ENCODE peak calls at places on chromosomes 13 and 19, in four cellular contexts. D, O, F and H are unnamed samples.
A peak's percentile ranks its signal among the peaks of the same experiment; 100 is the strongest.

GRCh38 chr13:41178040-41178439 is 16.3 kb downstream of the KBTBD7 start:
- DNase-seq in O (no peak), D (no peak), F (peak; percentile 47), H (peak; percentile 70)

GRCh38 chr19:49502866-49503581 is 6.8 kb downstream of the RPS11 start:
- DNase-seq in D (peak; percentile 74), O (no peak), F (peak; percentile 81), H (peak; percentile 95)

GRCh38 chr13:62246581-62246980 is 830.9 kb upstream of the PCDH20 start:
- DNase-seq in D (no peak), O (no peak), F (no peak), H (no peak)

GRCh38 chr13:114118086-114118762 is 14.2 kb downstream of the RASA3 start:
- DNase-seq in D (no peak), O (no peak), F (no peak), H (no peak)

GRCh38 chr13:112722433-112723250 is 32.8 kb downstream of the ATP11A start:
- DNase-seq in O (no peak), D (no peak), F (peak; percentile 98), H (peak; percentile 88)

GRCh38 chr13:74066937-74067336 is 67.3 kb downstream of the KLF12 start:
- DNase-seq in F (peak; percentile 25), D (no peak), O (no peak), H (no peak)

GRCh38 chr19:38556521-38557174 is 61.1 kb downstream of the MAP4K1 start:
- DNase-seq in F (no peak), O (no peak), D (peak; percentile 54), H (peak; percentile 9)

GRCh38 chr19:38930776-38931761 is at the start of gene MRPS12:
- DNase-seq in O (peak; percentile 91), F (peak; percentile 99), D (peak; percentile 100), H (peak; percentile 100)

GRCh38 chr13:71704650-71705049 is 162.4 kb downstream of the DACH1 start:
- DNase-seq in O (no peak), F (no peak), D (no peak), H (peak; percentile 20)

GRCh38 chr13:34256236-34256635 is 438.3 kb downstream of the RFC3 start:
- DNase-seq in D (no peak), O (no peak), F (no peak), H (no peak)

GRCh38 chr13:45349438-45349837 is 8.5 kb upstream of the TPT1 start:
- DNase-seq in D (no peak), F (peak; percentile 51), O (no peak), H (peak; percentile 38)

GRCh38 chr19:44552324-44552723 is 22.8 kb upstream of the CEACAM20 start:
- DNase-seq in O (no peak), F (no peak), D (peak; percentile 41), H (peak; percentile 29)

GRCh38 chr13:84994582-84994981 is 804.6 kb downstream of the SLITRK6 start:
- DNase-seq in O (no peak), D (no peak), F (no peak), H (no peak)

GRCh38 chr13:28922341-28922740 is 102.2 kb downstream of the MTUS2 start:
- DNase-seq in O (no peak), F (no peak), D (no peak), H (no peak)

GRCh38 chr19:47049307-47049700 is 880 bp upstream of the TMEM160 start:
- DNase-seq in D (no peak), O (no peak), F (peak; percentile 44), H (peak; percentile 25)

GRCh38 chr13:112670864-112671263 is 19.0 kb upstream of the ATP11A start:
- DNase-seq in F (no peak), D (no peak), O (no peak), H (no peak)

GRCh38 chr19:12293771-12294307 is 844 bp downstream of the ZNF44 start:
- DNase-seq in O (peak; percentile 7), D (peak; percentile 76), F (peak; percentile 46), H (peak; percentile 60)

GRCh38 chr13:29319451-29319850 is 276.0 kb downstream of the SLC7A1 start:
- DNase-seq in D (no peak), F (no peak), O (no peak), H (no peak)

GRCh38 chr19:5192568-5192967 is 148.0 kb downstream of the PTPRS start:
- DNase-seq in F (no peak), O (no peak), D (no peak), H (no peak)

GRCh38 chr19:46660008-46660517 is 919 bp downstream of the DACT3 start:
- DNase-seq in D (no peak), O (no peak), F (no peak), H (peak; percentile 25)

GRCh38 chr13:41500501-41500900 is 43.2 kb downstream of the RGCC start:
- DNase-seq in O (no peak), F (no peak), D (peak; percentile 77), H (no peak)

GRCh38 chr19:955803-956746 is 28.1 kb upstream of the WDR18 start:
- DNase-seq in F (no peak), O (no peak), D (no peak), H (no peak)

GRCh38 chr13:48896312-48896711 is 79.4 kb upstream of the FNDC3A start:
- DNase-seq in D (no peak), O (no peak), F (peak; percentile 87), H (peak; percentile 68)

GRCh38 chr13:57557979-57558529 is 73.5 kb upstream of the PCDH17 start:
- DNase-seq in O (no peak), D (peak; percentile 17), F (no peak), H (peak; percentile 11)

DNA sequence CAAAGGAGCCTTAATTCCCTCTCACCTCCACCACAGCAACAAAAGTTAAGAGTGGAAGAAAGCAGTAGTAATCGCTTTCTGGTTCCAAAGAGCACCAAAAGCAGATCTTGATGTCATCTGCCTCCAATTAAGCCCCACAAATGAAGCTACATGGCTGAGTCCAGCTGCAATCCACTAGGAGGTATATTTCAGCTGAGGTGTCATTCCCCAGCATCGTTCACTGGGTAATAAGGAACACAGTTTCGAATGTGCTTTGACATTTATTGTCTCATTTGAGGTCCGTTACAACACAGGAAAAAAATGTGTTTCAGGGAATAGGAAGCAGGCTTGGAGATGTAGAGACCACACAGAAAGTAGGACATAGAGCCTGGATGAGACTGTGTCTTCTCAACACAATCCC is 190.4 kb downstream of the DCLK1 start:
- DNase-seq in F (no peak), O (no peak), D (no peak), H (no peak)
- TF ChIP-seq CTCF in F (no peak), O (no peak), D (no peak), H (no peak)

DNA sequence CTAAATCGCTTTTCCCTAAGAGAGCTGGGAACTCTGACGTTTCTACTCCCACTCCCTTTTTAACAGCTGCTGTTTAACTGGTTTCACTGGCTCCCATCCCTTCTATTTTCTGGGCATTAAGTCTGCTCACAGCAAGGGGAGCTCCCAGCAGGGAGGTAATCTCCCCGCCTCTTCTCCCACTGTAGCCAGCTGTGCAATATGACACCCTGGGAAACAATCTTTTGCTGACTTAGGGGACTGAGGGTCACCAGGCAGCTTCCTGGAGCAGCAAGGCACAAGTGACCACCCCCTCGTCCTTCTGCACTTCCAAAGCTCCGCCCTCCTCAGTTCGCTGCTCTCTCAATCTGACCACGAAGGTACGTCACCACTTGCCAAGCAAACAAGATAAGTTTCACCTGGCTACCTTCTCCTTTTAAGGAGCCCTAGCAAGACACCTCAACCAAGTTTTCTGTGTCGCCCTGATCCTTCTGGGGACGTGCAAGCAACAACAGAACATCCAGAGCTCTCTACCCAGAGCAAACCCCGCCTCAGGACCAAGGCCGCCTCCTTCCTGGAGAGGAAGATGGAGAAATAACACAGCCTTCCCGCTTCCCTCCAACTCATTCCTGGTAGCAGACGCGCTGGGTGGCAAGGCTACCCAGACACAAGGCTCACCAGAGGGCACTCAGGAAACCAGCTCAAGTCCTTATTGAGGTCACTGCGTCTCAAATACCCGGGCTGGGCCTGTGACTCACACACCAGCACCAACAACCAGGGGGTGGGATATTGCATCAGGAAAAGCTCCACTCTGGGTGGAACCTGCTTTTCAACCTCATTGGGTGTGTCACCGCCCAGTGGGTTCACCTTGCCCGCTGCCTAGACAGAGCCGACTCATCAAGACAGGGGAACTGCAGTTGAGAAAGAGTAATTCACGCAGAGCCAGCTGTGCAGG is 92.4 kb downstream of the STK24 start:
- DNase-seq in O (no peak), F (peak; percentile 95), D (no peak), H (peak; percentile 91)
- H3K4me3 ChIP-seq in O (no peak overlapping the region), F (no peak overlapping the region), D (no peak overlapping the region), H (peak overlapping the region; percentile 17)

DNA sequence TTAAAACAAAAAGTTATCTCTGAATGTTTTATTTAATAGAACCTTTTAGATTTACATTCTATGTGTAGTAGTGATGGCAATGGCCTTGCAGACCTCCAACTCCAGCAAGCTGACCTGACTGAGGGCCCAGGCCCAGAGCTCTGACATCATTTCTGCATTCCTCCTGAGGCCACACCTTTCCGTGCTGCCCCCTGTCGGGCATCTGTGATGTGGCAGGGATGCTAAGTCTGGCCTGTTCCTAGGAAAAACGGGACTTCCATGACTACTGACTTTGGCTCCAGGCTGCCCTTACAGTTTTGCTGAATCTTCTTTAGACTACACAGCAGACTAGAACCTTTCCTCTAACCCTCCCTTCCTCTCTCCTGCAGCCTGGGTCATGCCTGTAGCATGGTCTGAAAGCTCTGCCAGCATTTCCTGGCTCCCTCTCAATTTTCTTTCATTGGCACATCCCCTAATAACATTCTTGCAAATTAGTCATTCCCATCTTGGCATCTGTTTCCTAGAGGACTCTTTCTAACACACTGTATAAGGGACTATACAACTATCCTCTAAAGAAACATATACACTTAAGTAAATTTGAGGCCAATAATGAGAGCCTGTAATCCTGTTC is 249.0 kb downstream of the GPC5 start:
- DNase-seq in D (peak; percentile 72), O (no peak), F (peak; percentile 12), H (peak; percentile 7)
- TF ChIP-seq CTCF in D (no peak), O (no peak), F (no peak), H (peak; percentile 40)

GRCh38 chr13:31162151-31163008 is 676 bp upstream of the HSPH1 start:
- DNase-seq in O (peak; percentile 90), D (peak; percentile 98), F (peak; percentile 99), H (peak; percentile 99)

GRCh38 chr13:31154939-31155338 is 6.8 kb downstream of the HSPH1 start:
- DNase-seq in F (peak; percentile 65), D (no peak), O (no peak), H (no peak)

GRCh38 chr13:31160857-31161582 is 684 bp downstream of the HSPH1 start:
- DNase-seq in D (peak; percentile 87), F (peak; percentile 75), O (peak; percentile 4), H (peak; percentile 79)

GRCh38 chr13:31161583-31162150 is at the start of gene HSPH1:
- DNase-seq in D (peak; percentile 99), F (peak; percentile 97), O (peak; percentile 90), H (peak; percentile 98)

DNA sequence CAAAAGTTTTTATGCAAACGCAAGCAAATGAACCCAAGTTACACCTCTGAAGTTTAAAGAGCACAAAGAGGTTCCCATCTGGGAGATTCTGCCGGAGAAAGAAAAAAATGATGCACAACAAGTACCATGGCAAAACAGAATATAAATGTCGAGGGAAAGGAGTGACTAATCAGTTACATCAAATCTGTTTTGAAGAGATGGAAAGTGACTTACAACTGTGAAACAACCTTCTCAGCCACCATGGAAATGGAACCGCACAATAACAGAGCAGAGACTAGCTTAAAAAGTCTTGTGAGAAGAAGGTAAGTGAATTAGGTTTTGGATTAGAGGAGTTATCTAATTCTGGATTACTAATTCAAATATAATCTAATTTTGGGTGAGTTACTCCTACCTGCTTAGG is 2.4 kb downstream of the HSPH1 start:
- DNase-seq in F (peak; percentile 7), O (no peak), D (no peak), H (no peak)
- H3K4me3 ChIP-seq in F (no peak overlapping the region), O (no peak overlapping the region), D (peak overlapping the region; percentile 91), H (peak overlapping the region; percentile 92)

DNA sequence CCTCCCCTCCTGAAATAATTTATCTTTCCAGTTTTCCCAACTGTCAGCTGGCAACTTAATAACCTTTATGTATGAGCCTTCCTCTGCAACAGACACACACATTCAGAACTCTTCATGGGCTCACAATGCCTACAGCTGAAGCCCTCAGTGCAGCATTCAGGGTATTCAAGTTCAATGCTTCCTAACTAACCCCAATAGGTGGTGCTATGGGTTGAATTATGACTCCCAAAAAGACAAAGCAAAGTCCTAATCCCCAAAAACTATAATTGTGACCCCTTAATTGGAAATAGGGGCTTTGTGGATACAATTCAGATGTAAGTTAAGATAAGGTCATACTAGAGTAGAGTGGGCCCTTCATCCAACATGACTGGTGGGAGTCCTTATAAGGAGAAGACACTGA is 202.2 kb downstream of the SUCLA2 start:
- DNase-seq in O (no peak), F (peak; percentile 21), D (no peak), H (peak; percentile 51)
- TF ChIP-seq CTCF in O (no peak), F (peak; percentile 33), D (peak; percentile 38), H (peak; percentile 49)